ENCODE peak calls at places on chromosomes 2 and 18, in eight cellular contexts. Z is fibroblast of the conjunctiva; X is NAMALWA; V is activated CD4-positive, CD25-positive, alpha-beta regulatory T cell; N is activated effector memory CD4-positive, alpha-beta T cell treated with anti-CD3 and anti-CD28 coated beads, Interleukin-2, amount 50 U/mL, for 16 hours; G is ovary; E is IMR-90; F is NCI-H774. M is an unnamed sample.

GRCh38 chr2:5690718-5691658 is 1.2 kb upstream of the SOX11 start:
- DNase-seq in Z (peak; percentile 24), X (no peak), V (no peak), N (no peak), G (no peak), E (peak; percentile 66), F (no peak), M (no peak)

GRCh38 chr2:199704358-199705238 is 146.4 kb downstream of the FTCDNL1 start:
- DNase-seq in Z (peak; percentile 5), X (peak; percentile 69), V (no peak), N (no peak), G (no peak), E (peak; percentile 24), F (no peak), M (no peak)

GRCh38 chr2:160910681-160911080 is 249.5 kb upstream of the TANK start:
- DNase-seq in Z (peak; percentile 85), X (no peak), V (no peak), N (no peak), G (no peak), E (peak; percentile 66), F (no peak), M (no peak)

GRCh38 chr18:54712315-54712714 is 116.0 kb upstream of the RAB27B start:
- DNase-seq in Z (peak; percentile 37), X (no peak), V (no peak), N (no peak), G (no peak), E (peak; percentile 87), F (no peak), M (peak; percentile 51)

GRCh38 chr18:35862115-35862640 is 110.3 kb upstream of the RMP24 start:
- DNase-seq in Z (no peak), X (peak; percentile 13), V (no peak), N (no peak), G (no peak), E (no peak), F (no peak), M (no peak)

GRCh38 chr2:70817284-70817954 is 3.0 kb downstream of the CLEC4F start:
- DNase-seq in Z (no peak), X (no peak), V (no peak), N (no peak), G (no peak), E (no peak), F (no peak), M (no peak)

GRCh38 chr2:177245010-177245422 is 19.5 kb downstream of the NFE2L2 start:
- DNase-seq in Z (no peak), X (no peak), V (no peak), N (no peak), G (no peak), E (peak; percentile 88), F (no peak), M (no peak)

GRCh38 chr18:65363911-65364632 is 386.7 kb upstream of the CDH7 start:
- DNase-seq in Z (no peak), X (no peak), V (no peak), N (no peak), G (no peak), E (no peak), F (no peak), M (no peak)

GRCh38 chr18:23626451-23627279 is 36.0 kb downstream of the ANKRD29 start:
- DNase-seq in Z (no peak), X (no peak), V (no peak), N (no peak), G (no peak), E (peak; percentile 73), F (no peak), M (no peak)

GRCh38 chr2:182366625-182367024 is 60.2 kb downstream of the PDE1A start:
- DNase-seq in Z (peak; percentile 76), X (no peak), V (no peak), N (no peak), G (no peak), E (peak; percentile 75), F (peak; percentile 68), M (no peak)

GRCh38 chr2:172480301-172481218 is 53.2 kb downstream of the ITGA6 start:
- DNase-seq in Z (no peak), X (no peak), V (no peak), N (no peak), G (peak; percentile 78), E (peak; percentile 20), F (no peak), M (no peak)

GRCh38 chr2:7430869-7431641 is 513.8 kb downstream of the RNF144A start:
- DNase-seq in Z (no peak), X (peak; percentile 57), V (no peak), N (peak; percentile 75), G (no peak), E (no peak), F (peak; percentile 73), M (no peak)

GRCh38 chr18:36350211-36350610 is 52.7 kb downstream of the FHOD3 start:
- DNase-seq in Z (no peak), X (no peak), V (no peak), N (no peak), G (no peak), E (no peak), F (no peak), M (no peak)

GRCh38 chr2:170823800-170824153 is 7.1 kb downstream of the GAD1 start:
- DNase-seq in Z (no peak), X (no peak), V (no peak), N (no peak), G (no peak), E (no peak), F (no peak), M (no peak)

GRCh38 chr2:231297108-231297908 is 98.2 kb upstream of the B3GNT7 start:
- DNase-seq in Z (peak; percentile 21), X (peak; percentile 76), V (no peak), N (no peak), G (peak; percentile 76), E (peak; percentile 54), F (no peak), M (peak; percentile 80)